ENCODE peak calls at places on chromosome 19, in six cellular contexts. One of them, this sample, is unnamed. For H3K4me1, the result is how much of the 10 kb centered on the place peaks cover.

GRCh38 chr19:1651548-1652394 is 644 bp downstream of the TCF3 start:
- DNase-seq in GM12878: no peak
- DNase-seq in HCT116: no peak
- DNase-seq in K562: peak
- DNase-seq in H1: no peak
- DNase-seq in HepG2: no peak
- DNase-seq in this sample: no peak

GRCh38 chr19:40219721-40220276 is 1.6 kb upstream of the TTC9B start:
- DNase-seq in H1: no peak
- DNase-seq in GM12878: no peak
- DNase-seq in HepG2: no peak
- DNase-seq in HCT116: peak
- DNase-seq in K562: peak
- DNase-seq in this sample: no peak

GRCh38 chr19:24074720-24075119 is 12.3 kb upstream of the ZNF254 start:
- DNase-seq in K562: no peak
- DNase-seq in H1: no peak
- DNase-seq in HCT116: no peak
- DNase-seq in HepG2: no peak
- DNase-seq in GM12878: no peak
- DNase-seq in this sample: no peak

GRCh38 chr19:33878136-33878535 is 81.5 kb downstream of the KCTD15 start:
- DNase-seq in K562: no peak
- DNase-seq in GM12878: no peak
- DNase-seq in HepG2: no peak
- DNase-seq in H1: no peak
- DNase-seq in HCT116: no peak
- DNase-seq in this sample: no peak

GRCh38 chr19:32818536-32818935 is 51.0 kb downstream of the SLC7A9 start:
- DNase-seq in HCT116: no peak
- DNase-seq in GM12878: no peak
- DNase-seq in HepG2: no peak
- DNase-seq in H1: no peak
- DNase-seq in K562: no peak
- DNase-seq in this sample: no peak

GRCh38 chr19:10641248-10641647 is 12.9 kb upstream of the ILF3 start:
- DNase-seq in GM12878: no peak
- DNase-seq in K562: no peak
- DNase-seq in H1: no peak
- DNase-seq in HepG2: no peak
- DNase-seq in HCT116: no peak
- DNase-seq in this sample: no peak

GRCh38 chr19:37979547-37980082 is 72.6 kb downstream of the SIPA1L3 start:
- DNase-seq in HepG2: peak
- DNase-seq in HCT116: no peak
- DNase-seq in K562: no peak
- DNase-seq in H1: no peak
- DNase-seq in GM12878: peak
- DNase-seq in this sample: no peak

GRCh38 chr19:40236366-40236765 is 9.9 kb upstream of the CCNP start:
- DNase-seq in K562: no peak
- DNase-seq in HepG2: no peak
- DNase-seq in GM12878: no peak
- DNase-seq in H1: no peak
- DNase-seq in HCT116: no peak
- DNase-seq in this sample: no peak

GRCh38 chr19:58338336-58338735 is 11.5 kb downstream of the ZSCAN22 start:
- DNase-seq in GM12878: no peak
- DNase-seq in HepG2: no peak
- DNase-seq in HCT116: no peak
- DNase-seq in H1: no peak
- DNase-seq in K562: no peak
- DNase-seq in this sample: no peak

GRCh38 chr19:36169084-36169760 is 17.0 kb upstream of the COX7A1 start:
- DNase-seq in K562: no peak
- DNase-seq in HCT116: no peak
- DNase-seq in GM12878: no peak
- DNase-seq in HepG2: no peak
- DNase-seq in H1: no peak
- DNase-seq in this sample: no peak

DNA sequence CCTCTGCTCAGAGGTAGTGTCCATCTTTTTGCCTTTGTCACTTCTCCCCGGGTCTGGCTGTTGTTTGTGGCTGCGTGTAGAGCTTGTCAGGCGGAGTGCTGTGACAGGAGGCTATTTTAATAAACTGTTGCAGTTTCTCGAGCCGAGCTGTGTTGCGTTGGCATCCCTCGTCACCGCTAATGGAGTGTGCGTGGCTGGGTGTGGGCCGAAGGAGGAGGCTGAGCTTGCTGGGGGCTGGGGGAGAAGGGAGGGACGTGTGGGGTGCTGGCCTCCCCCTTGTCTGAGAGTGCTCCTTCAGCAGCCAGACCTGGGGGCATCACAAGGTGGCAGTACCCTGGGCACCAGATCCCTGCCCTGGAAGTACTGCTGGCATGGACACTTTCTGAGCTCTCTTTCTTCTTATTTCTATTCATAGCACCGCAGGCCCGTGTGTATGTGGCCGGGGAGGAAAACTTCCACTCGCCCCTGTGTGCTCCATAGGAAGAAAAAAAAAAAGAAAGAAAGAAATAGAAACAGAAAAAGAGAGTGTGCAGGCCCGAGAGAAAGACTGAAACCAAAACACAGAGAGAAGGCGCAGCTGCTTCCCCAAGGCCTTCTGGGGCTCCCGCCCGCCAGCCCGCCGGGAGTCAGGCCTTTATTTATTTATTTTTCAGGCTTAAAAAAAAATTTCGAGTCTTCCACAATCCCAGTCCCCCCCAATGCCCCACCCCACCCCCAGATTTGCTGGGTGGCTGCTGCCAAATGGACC is 27.0 kb downstream of the NFIX start:
- DNase-seq in HCT116: no peak
- DNase-seq in HepG2: no peak
- DNase-seq in H1: no peak
- DNase-seq in GM12878: no peak
- DNase-seq in K562: no peak
- DNase-seq in this sample: no peak
- H3K4me1 ChIP-seq in HCT116: under half
- H3K4me1 ChIP-seq in HepG2: half or more
- H3K4me1 ChIP-seq in H1: under half
- H3K4me1 ChIP-seq in GM12878: under half
- H3K4me1 ChIP-seq in K562: under half
- H3K4me1 ChIP-seq in this sample: under half

GRCh38 chr19:17484520-17485180 is 14.3 kb downstream of the SLC27A1 start:
- DNase-seq in K562: no peak
- DNase-seq in HepG2: no peak
- DNase-seq in GM12878: no peak
- DNase-seq in H1: no peak
- DNase-seq in HCT116: no peak
- DNase-seq in this sample: no peak

GRCh38 chr19:17482877-17483604 is 12.7 kb downstream of the SLC27A1 start:
- DNase-seq in HepG2: no peak
- DNase-seq in K562: no peak
- DNase-seq in HCT116: no peak
- DNase-seq in GM12878: no peak
- DNase-seq in H1: no peak
- DNase-seq in this sample: no peak

GRCh38 chr19:17483605-17484002 is 13.3 kb downstream of the SLC27A1 start:
- DNase-seq in K562: no peak
- DNase-seq in HepG2: no peak
- DNase-seq in HCT116: no peak
- DNase-seq in GM12878: no peak
- DNase-seq in H1: no peak
- DNase-seq in this sample: no peak

GRCh38 chr19:17479325-17479791 is 9.0 kb downstream of the SLC27A1 start:
- DNase-seq in HCT116: no peak
- DNase-seq in H1: no peak
- DNase-seq in GM12878: no peak
- DNase-seq in HepG2: no peak
- DNase-seq in K562: no peak
- DNase-seq in this sample: no peak

DNA sequence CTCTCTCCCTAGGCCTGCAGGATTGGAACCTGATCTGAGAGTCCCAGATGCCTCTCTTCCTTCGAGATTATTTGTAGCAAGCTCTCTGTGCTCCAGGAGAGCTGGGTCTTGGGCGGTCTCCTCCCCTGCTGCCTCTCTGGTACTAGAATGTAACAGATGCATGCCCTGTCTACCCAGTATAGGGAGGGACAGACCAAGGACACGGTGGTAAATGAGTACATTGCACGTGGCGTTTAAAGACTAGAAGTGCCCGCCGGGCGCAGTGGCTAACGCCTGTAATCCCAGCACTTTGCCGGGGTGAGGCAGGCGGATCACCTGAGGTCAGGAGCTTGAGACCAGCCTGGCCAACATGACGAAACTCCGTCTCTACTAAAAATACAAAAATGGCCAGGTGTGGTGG is 11.7 kb downstream of the SLC27A1 start:
- DNase-seq in K562: no peak
- DNase-seq in HCT116: no peak
- DNase-seq in GM12878: no peak
- DNase-seq in H1: no peak
- DNase-seq in HepG2: no peak
- DNase-seq in this sample: no peak
- H3K9ac ChIP-seq in K562: no peak
- H3K9ac ChIP-seq in HCT116: no peak
- H3K9ac ChIP-seq in GM12878: no peak
- H3K9ac ChIP-seq in H1: no peak
- H3K9ac ChIP-seq in HepG2: no peak
- H3K9ac ChIP-seq in this sample: no peak

GRCh38 chr19:16143399-16144215 is at the start of gene HSH2D:
- DNase-seq in GM12878: peak
- DNase-seq in H1: peak
- DNase-seq in K562: no peak
- DNase-seq in HepG2: peak
- DNase-seq in HCT116: peak
- DNase-seq in this sample: no peak
- TF ChIP-seq ZNF274 in GM12878: no peak
- TF ChIP-seq ZNF274 in H1: no peak
- TF ChIP-seq ZNF274 in K562: no peak
- TF ChIP-seq ZNF274 in HepG2: no peak
- TF ChIP-seq ZNF274 in HCT116: no peak
- TF ChIP-seq ZNF274 in this sample: no peak

GRCh38 chr19:19107663-19108062 is 30.6 kb downstream of the TMEM161A start:
- DNase-seq in GM12878: no peak
- DNase-seq in HCT116: no peak
- DNase-seq in K562: no peak
- DNase-seq in HepG2: no peak
- DNase-seq in H1: no peak
- DNase-seq in this sample: no peak

GRCh38 chr19:19106061-19106551 is 32.2 kb downstream of the TMEM161A start:
- DNase-seq in K562: no peak
- DNase-seq in HCT116: no peak
- DNase-seq in H1: peak
- DNase-seq in GM12878: no peak
- DNase-seq in HepG2: no peak
- DNase-seq in this sample: no peak

GRCh38 chr19:19103167-19103566 is 35.1 kb downstream of the TMEM161A start:
- DNase-seq in K562: no peak
- DNase-seq in H1: no peak
- DNase-seq in GM12878: no peak
- DNase-seq in HCT116: peak
- DNase-seq in HepG2: no peak
- DNase-seq in this sample: no peak

GRCh38 chr19:19101540-19101939 is 36.7 kb downstream of the TMEM161A start:
- DNase-seq in GM12878: no peak
- DNase-seq in HepG2: no peak
- DNase-seq in H1: no peak
- DNase-seq in K562: no peak
- DNase-seq in HCT116: no peak
- DNase-seq in this sample: no peak

GRCh38 chr19:19105365-19106060 is 32.8 kb downstream of the TMEM161A start:
- DNase-seq in HepG2: peak
- DNase-seq in K562: peak
- DNase-seq in GM12878: peak
- DNase-seq in H1: peak
- DNase-seq in HCT116: peak
- DNase-seq in this sample: peak
- H3K4me1 ChIP-seq in HepG2: half or more
- H3K4me1 ChIP-seq in K562: under half
- H3K4me1 ChIP-seq in GM12878: under half
- H3K4me1 ChIP-seq in H1: under half
- H3K4me1 ChIP-seq in HCT116: under half
- H3K4me1 ChIP-seq in this sample: under half

GRCh38 chr19:46634045-46634655 is 1.9 kb downstream of the GNG8 start:
- DNase-seq in H1: peak
- DNase-seq in HepG2: no peak
- DNase-seq in K562: peak
- DNase-seq in GM12878: no peak
- DNase-seq in HCT116: peak
- DNase-seq in this sample: peak

GRCh38 chr19:46637224-46637623 is 1.2 kb upstream of the GNG8 start:
- DNase-seq in HCT116: no peak
- DNase-seq in GM12878: no peak
- DNase-seq in H1: no peak
- DNase-seq in K562: no peak
- DNase-seq in HepG2: no peak
- DNase-seq in this sample: no peak

GRCh38 chr19:46633130-46633529 is 2.9 kb downstream of the GNG8 start:
- DNase-seq in HCT116: no peak
- DNase-seq in HepG2: no peak
- DNase-seq in H1: no peak
- DNase-seq in GM12878: no peak
- DNase-seq in K562: peak
- DNase-seq in this sample: no peak

GRCh38 chr19:46635920-46636761 is at the start of gene GNG8:
- DNase-seq in GM12878: no peak
- DNase-seq in HCT116: no peak
- DNase-seq in K562: peak
- DNase-seq in HepG2: no peak
- DNase-seq in H1: peak
- DNase-seq in this sample: no peak

DNA sequence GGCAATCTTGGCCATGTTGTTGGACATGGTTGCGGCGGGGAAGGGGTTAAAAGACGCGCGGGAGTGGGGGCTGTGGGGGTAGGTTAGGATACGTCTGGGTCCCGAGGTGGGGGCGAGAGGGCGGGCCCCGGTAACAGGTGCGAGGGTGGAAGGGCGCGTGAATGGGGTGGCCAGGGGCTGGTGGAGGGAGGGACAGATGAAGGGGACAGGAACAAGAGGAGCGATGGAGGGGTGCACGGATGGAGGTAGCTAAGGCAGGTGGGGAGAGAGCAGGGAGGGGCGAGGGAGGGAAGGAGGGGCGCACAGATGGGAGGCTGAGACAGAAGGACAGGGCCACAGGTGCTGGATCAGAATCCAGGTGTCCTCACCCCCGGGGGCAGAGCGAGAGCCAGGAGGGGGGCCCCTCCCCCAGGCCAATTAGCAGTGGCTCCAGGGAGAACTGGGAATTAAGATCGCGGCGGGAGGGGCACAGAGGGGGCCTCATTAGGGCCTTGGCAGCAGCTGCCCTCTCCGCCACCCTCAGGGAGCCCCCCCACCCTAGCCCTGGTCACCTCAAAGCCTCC is 1.3 kb downstream of the GNG8 start:
- DNase-seq in GM12878: no peak
- DNase-seq in K562: no peak
- DNase-seq in H1: no peak
- DNase-seq in HCT116: no peak
- DNase-seq in HepG2: no peak
- DNase-seq in this sample: no peak
- H3K9ac ChIP-seq in GM12878: no peak
- H3K9ac ChIP-seq in K562: peak
- H3K9ac ChIP-seq in H1: no peak
- H3K9ac ChIP-seq in HCT116: no peak
- H3K9ac ChIP-seq in HepG2: no peak
- H3K9ac ChIP-seq in this sample: no peak

GRCh38 chr19:19053508-19054314 is 10.1 kb upstream of the SLC25A42 start:
- DNase-seq in HCT116: peak
- DNase-seq in HepG2: peak
- DNase-seq in GM12878: no peak
- DNase-seq in K562: peak
- DNase-seq in H1: peak
- DNase-seq in this sample: peak
- TF ChIP-seq ZNF274 in HCT116: no peak
- TF ChIP-seq ZNF274 in HepG2: no peak
- TF ChIP-seq ZNF274 in GM12878: no peak
- TF ChIP-seq ZNF274 in K562: no peak
- TF ChIP-seq ZNF274 in H1: no peak
- TF ChIP-seq ZNF274 in this sample: no peak